ENCODE peak calls at places on chromosomes 11 and 22, in four cellular contexts. One of them, this sample, is unnamed.

GRCh38 chr22:37708580-37709444 is 12.0 kb downstream of the TRIOBP start:
- DNase-seq in tibial nerve: no peak
- DNase-seq in effector memory CD8-positive, alpha-beta T cell: no peak
- DNase-seq in T-cell: no peak
- DNase-seq in this sample: no peak

GRCh38 chr22:42794551-42795510 is 62.2 kb downstream of the ARFGAP3 start:
- DNase-seq in tibial nerve: no peak
- DNase-seq in effector memory CD8-positive, alpha-beta T cell: no peak
- DNase-seq in T-cell: no peak
- DNase-seq in this sample: no peak

GRCh38 chr11:102831128-102831708 is 12.2 kb downstream of the MMP3 start:
- DNase-seq in tibial nerve: peak
- DNase-seq in effector memory CD8-positive, alpha-beta T cell: no peak
- DNase-seq in T-cell: no peak
- DNase-seq in this sample: no peak

GRCh38 chr11:2934611-2935239 is 5.5 kb upstream of the PHLDA2 start:
- DNase-seq in tibial nerve: no peak
- DNase-seq in effector memory CD8-positive, alpha-beta T cell: no peak
- DNase-seq in T-cell: no peak
- DNase-seq in this sample: no peak

GRCh38 chr11:130071211-130071712 is 1.6 kb downstream of the APLP2 start:
- DNase-seq in tibial nerve: no peak
- DNase-seq in effector memory CD8-positive, alpha-beta T cell: no peak
- DNase-seq in T-cell: no peak
- DNase-seq in this sample: no peak

GRCh38 chr11:101127699-101128570 is 1.7 kb downstream of the PGR start:
- DNase-seq in tibial nerve: peak
- DNase-seq in effector memory CD8-positive, alpha-beta T cell: no peak
- DNase-seq in T-cell: no peak
- DNase-seq in this sample: no peak

GRCh38 chr11:102780491-102780918 is at the start of gene MMP10:
- DNase-seq in tibial nerve: no peak
- DNase-seq in effector memory CD8-positive, alpha-beta T cell: no peak
- DNase-seq in T-cell: no peak
- DNase-seq in this sample: no peak

GRCh38 chr22:36478966-36479365 is 2.5 kb downstream of the TXN2 start:
- DNase-seq in tibial nerve: no peak
- DNase-seq in effector memory CD8-positive, alpha-beta T cell: no peak
- DNase-seq in T-cell: no peak
- DNase-seq in this sample: no peak

GRCh38 chr22:30286813-30287625 is 2.3 kb downstream of the CASTOR1 start:
- DNase-seq in tibial nerve: no peak
- DNase-seq in effector memory CD8-positive, alpha-beta T cell: peak
- DNase-seq in T-cell: peak
- DNase-seq in this sample: peak

GRCh38 chr11:4065086-4065485 is 29.5 kb upstream of the RRM1 start:
- DNase-seq in tibial nerve: no peak
- DNase-seq in effector memory CD8-positive, alpha-beta T cell: no peak
- DNase-seq in T-cell: no peak
- DNase-seq in this sample: no peak

GRCh38 chr11:12692238-12693074 is 18.2 kb downstream of the TEAD1 start:
- DNase-seq in tibial nerve: peak
- DNase-seq in effector memory CD8-positive, alpha-beta T cell: no peak
- DNase-seq in T-cell: no peak
- DNase-seq in this sample: no peak

GRCh38 chr22:45828836-45829235 is 148.1 kb downstream of the WNT7B start:
- DNase-seq in tibial nerve: no peak
- DNase-seq in effector memory CD8-positive, alpha-beta T cell: no peak
- DNase-seq in T-cell: no peak
- DNase-seq in this sample: no peak

GRCh38 chr11:64306563-64306875 is 1.2 kb downstream of the ESRRA start:
- DNase-seq in tibial nerve: no peak
- DNase-seq in effector memory CD8-positive, alpha-beta T cell: no peak
- DNase-seq in T-cell: no peak
- DNase-seq in this sample: no peak

GRCh38 chr11:119742263-119742861 is 13.4 kb upstream of the NECTIN1 start:
- DNase-seq in tibial nerve: no peak
- DNase-seq in effector memory CD8-positive, alpha-beta T cell: no peak
- DNase-seq in T-cell: peak
- DNase-seq in this sample: peak

GRCh38 chr11:79013509-79013908 is 427.3 kb downstream of the TENM4 start:
- DNase-seq in tibial nerve: no peak
- DNase-seq in effector memory CD8-positive, alpha-beta T cell: no peak
- DNase-seq in T-cell: no peak
- DNase-seq in this sample: no peak

GRCh38 chr11:17600316-17601205 is 53.5 kb downstream of the OTOG start:
- DNase-seq in tibial nerve: no peak
- DNase-seq in effector memory CD8-positive, alpha-beta T cell: no peak
- DNase-seq in T-cell: no peak
- DNase-seq in this sample: no peak

GRCh38 chr11:10858505-10859360 is 880 bp upstream of the ZBED5 start:
- DNase-seq in tibial nerve: peak
- DNase-seq in effector memory CD8-positive, alpha-beta T cell: no peak
- DNase-seq in T-cell: peak
- DNase-seq in this sample: peak

GRCh38 chr22:27462190-27462589 is 339.4 kb downstream of the MN1 start:
- DNase-seq in tibial nerve: no peak
- DNase-seq in effector memory CD8-positive, alpha-beta T cell: no peak
- DNase-seq in T-cell: no peak
- DNase-seq in this sample: no peak

GRCh38 chr11:111441443-111441842 is 62.4 kb upstream of the POU2AF1 start:
- DNase-seq in tibial nerve: no peak
- DNase-seq in effector memory CD8-positive, alpha-beta T cell: no peak
- DNase-seq in T-cell: no peak
- DNase-seq in this sample: no peak

GRCh38 chr22:29912605-29913398 is 29.8 kb downstream of the MTMR3 start:
- DNase-seq in tibial nerve: no peak
- DNase-seq in effector memory CD8-positive, alpha-beta T cell: no peak
- DNase-seq in T-cell: no peak
- DNase-seq in this sample: no peak

GRCh38 chr11:92180226-92180625 is 44.4 kb upstream of the FAT3 start:
- DNase-seq in tibial nerve: no peak
- DNase-seq in effector memory CD8-positive, alpha-beta T cell: no peak
- DNase-seq in T-cell: no peak
- DNase-seq in this sample: no peak

GRCh38 chr22:42701694-42702093 is 19.0 kb downstream of the A4GALT start:
- DNase-seq in tibial nerve: no peak
- DNase-seq in effector memory CD8-positive, alpha-beta T cell: no peak
- DNase-seq in T-cell: no peak
- DNase-seq in this sample: no peak

GRCh38 chr22:29932121-29932520 is 49.1 kb downstream of the MTMR3 start:
- DNase-seq in tibial nerve: no peak
- DNase-seq in effector memory CD8-positive, alpha-beta T cell: no peak
- DNase-seq in T-cell: no peak
- DNase-seq in this sample: no peak

GRCh38 chr11:77126861-77127673 is 979 bp upstream of the MYO7A start:
- DNase-seq in tibial nerve: peak
- DNase-seq in effector memory CD8-positive, alpha-beta T cell: peak
- DNase-seq in T-cell: peak
- DNase-seq in this sample: peak

GRCh38 chr22:21837184-21837979 is 30.1 kb downstream of the MAPK1 start:
- DNase-seq in tibial nerve: no peak
- DNase-seq in effector memory CD8-positive, alpha-beta T cell: no peak
- DNase-seq in T-cell: no peak
- DNase-seq in this sample: no peak

GRCh38 chr11:78281511-78281910 is 92.8 kb downstream of the USP35 start:
- DNase-seq in tibial nerve: no peak
- DNase-seq in effector memory CD8-positive, alpha-beta T cell: no peak
- DNase-seq in T-cell: no peak
- DNase-seq in this sample: no peak

GRCh38 chr11:47611240-47611863 is 17.1 kb upstream of the C1QTNF4 start:
- DNase-seq in tibial nerve: no peak
- DNase-seq in effector memory CD8-positive, alpha-beta T cell: no peak
- DNase-seq in T-cell: no peak
- DNase-seq in this sample: no peak

GRCh38 chr11:119015054-119015611 is 3.0 kb downstream of the RPS25 start:
- DNase-seq in tibial nerve: no peak
- DNase-seq in effector memory CD8-positive, alpha-beta T cell: no peak
- DNase-seq in T-cell: no peak
- DNase-seq in this sample: no peak

GRCh38 chr11:134657631-134658030 is 245.6 kb upstream of the B3GAT1 start:
- DNase-seq in tibial nerve: no peak
- DNase-seq in effector memory CD8-positive, alpha-beta T cell: no peak
- DNase-seq in T-cell: no peak
- DNase-seq in this sample: no peak

GRCh38 chr22:23888615-23889401 is 5.4 kb upstream of the MIF start:
- DNase-seq in tibial nerve: no peak
- DNase-seq in effector memory CD8-positive, alpha-beta T cell: no peak
- DNase-seq in T-cell: no peak
- DNase-seq in this sample: no peak

GRCh38 chr11:129770993-129771392 is 44.7 kb upstream of the TMEM45B start:
- DNase-seq in tibial nerve: no peak
- DNase-seq in effector memory CD8-positive, alpha-beta T cell: no peak
- DNase-seq in T-cell: no peak
- DNase-seq in this sample: no peak

GRCh38 chr11:102528618-102529017 is 1.9 kb downstream of the MMP7 start:
- DNase-seq in tibial nerve: no peak
- DNase-seq in effector memory CD8-positive, alpha-beta T cell: no peak
- DNase-seq in T-cell: no peak
- DNase-seq in this sample: no peak

GRCh38 chr11:8041576-8041975 is 39.4 kb upstream of the TUB start:
- DNase-seq in tibial nerve: no peak
- DNase-seq in effector memory CD8-positive, alpha-beta T cell: no peak
- DNase-seq in T-cell: no peak
- DNase-seq in this sample: no peak

GRCh38 chr11:47443817-47444216 is 5.1 kb downstream of the RAPSN start:
- DNase-seq in tibial nerve: no peak
- DNase-seq in effector memory CD8-positive, alpha-beta T cell: no peak
- DNase-seq in T-cell: no peak
- DNase-seq in this sample: no peak